ENCODE peak calls at places on chromosomes 7 and 10, in five cellular contexts. X is Kasumi-1, M is pancreas, T is neural crest cell, V is NCI-H1105 treated with DMSO at 0.1 percent for 48 hours. K is an unnamed sample.

GRCh38 chr7:75596727-75597614 is 104.9 kb downstream of the SPDYE5 start:
- DNase-seq in X (no peak), T (no peak), V (no peak), M (no peak), K (no peak)

GRCh38 chr7:25894002-25894901 is 257.7 kb upstream of the NFE2L3 start:
- DNase-seq in X (peak), V (no peak), M (peak), T (no peak), K (peak)

GRCh38 chr10:62594093-62594520 is 210.4 kb upstream of the ADO start:
- DNase-seq in X (peak), T (peak), M (peak), V (peak), K (peak)

GRCh38 chr10:72238392-72239175 is 22.5 kb upstream of the ASCC1 start:
- DNase-seq in M (peak), X (no peak), T (no peak), V (no peak), K (no peak)

GRCh38 chr7:17843041-17843440 is 97.3 kb downstream of the SNX13 start:
- DNase-seq in V (no peak), M (no peak), T (no peak), X (no peak), K (no peak)

GRCh38 chr10:100065084-100065660 is 16.5 kb downstream of the CPN1 start:
- DNase-seq in V (no peak), T (no peak), M (no peak), X (no peak), K (no peak)

GRCh38 chr10:7192831-7193348 is 217.9 kb downstream of the SFMBT2 start:
- DNase-seq in M (no peak), X (no peak), T (no peak), V (no peak), K (no peak)

GRCh38 chr10:65796472-65796871 is 1129.4 kb upstream of the LRRTM3 start:
- DNase-seq in M (no peak), T (no peak), V (no peak), X (no peak), K (no peak)

GRCh38 chr7:87318741-87319140 is 26.7 kb upstream of the CROT start:
- DNase-seq in T (no peak), V (no peak), X (no peak), M (no peak), K (no peak)

GRCh38 chr7:29274156-29275017 is 79.8 kb downstream of the CHN2 start:
- DNase-seq in V (no peak), T (no peak), M (no peak), X (no peak), K (no peak)

GRCh38 chr7:41459623-41460256 is 243.2 kb downstream of the INHBA start:
- DNase-seq in M (no peak), T (no peak), X (peak), V (no peak), K (no peak)

GRCh38 chr10:31381766-31382316 is 62.8 kb downstream of the ZEB1 start:
- DNase-seq in M (no peak), X (no peak), V (no peak), T (no peak), K (no peak)

GRCh38 chr7:74527842-74528241 is 74.1 kb downstream of the GTF2IRD1 start:
- DNase-seq in X (no peak), M (peak), V (peak), T (no peak), K (no peak)

GRCh38 chr7:70693690-70694356 is 438.1 kb upstream of the GALNT17 start:
- DNase-seq in X (peak), M (peak), T (peak), V (peak), K (peak)

GRCh38 chr7:28723336-28723735 is 234.8 kb downstream of the TRIL start:
- DNase-seq in V (no peak), T (no peak), X (no peak), M (no peak), K (no peak)

GRCh38 chr10:44662002-44662401 is 249.1 kb upstream of the TMEM72 start:
- DNase-seq in V (no peak), X (no peak), M (no peak), T (no peak), K (no peak)

GRCh38 chr7:75892634-75893272 is 13.9 kb downstream of the RHBDD2 start:
- DNase-seq in T (no peak), V (no peak), X (no peak), M (no peak), K (peak)

GRCh38 chr10:48214701-48215100 is 59.8 kb downstream of the FRMPD2 start:
- DNase-seq in V (no peak), T (no peak), X (no peak), M (no peak), K (no peak)

K was measured in NCI-H526 treated with DMSO at 0.1 percent for 48 hours.